ENCODE peak calls at places on chromosome 12, in five cellular contexts. M, V, N, B and Y are unnamed samples.
A peak's percentile ranks its signal among the peaks of the same experiment; 100 is the strongest.

GRCh38 chr12:51210690-51211395 is 7.0 kb downstream of the POU6F1 start:
- DNase-seq in M (no peak), V (no peak), N (no peak), B (no peak), Y (no peak)

GRCh38 chr12:56333197-56333678 is 562 bp downstream of the PAN2 start:
- DNase-seq in M (no peak), V (no peak), N (no peak), B (no peak), Y (no peak)

GRCh38 chr12:87274594-87275245 is 754.5 kb downstream of the C12orf50 start:
- DNase-seq in M (peak; percentile 58), V (peak; percentile 42), N (peak; percentile 42), B (no peak), Y (peak; percentile 42)

GRCh38 chr12:52066346-52067080 is 3.3 kb upstream of the ATG101 start:
- DNase-seq in M (no peak), V (peak; percentile 63), N (no peak), B (no peak), Y (no peak)

GRCh38 chr12:90841336-90841735 is 113.6 kb downstream of the CCER1 start:
- DNase-seq in M (no peak), V (peak; percentile 20), N (no peak), B (no peak), Y (no peak)

GRCh38 chr12:105482976-105483375 is 152.5 kb downstream of the C12orf75 start:
- DNase-seq in M (no peak), V (no peak), N (no peak), B (peak; percentile 11), Y (no peak)

GRCh38 chr12:75389061-75389460 is 1.8 kb upstream of the GLIPR1L2 start:
- DNase-seq in M (peak; percentile 49), V (peak; percentile 75), N (peak; percentile 51), B (no peak), Y (peak; percentile 85)

GRCh38 chr12:56628671-56629458 is 1.3 kb downstream of the BAZ2A start:
- DNase-seq in M (peak; percentile 69), V (peak; percentile 83), N (peak; percentile 33), B (peak; percentile 80), Y (peak; percentile 89)

GRCh38 chr12:88471641-88472040 is 108.6 kb downstream of the KITLG start:
- DNase-seq in M (no peak), V (peak; percentile 91), N (peak; percentile 93), B (no peak), Y (peak; percentile 45)

GRCh38 chr12:132638541-132639408 is 20.2 kb downstream of the P2RX2 start:
- DNase-seq in M (no peak), V (peak; percentile 77), N (peak; percentile 15), B (peak; percentile 84), Y (peak; percentile 47)
- H3K9ac ChIP-seq in M (no peak overlapping the region), V (no peak overlapping the region), N (no peak overlapping the region), B (no peak overlapping the region), Y (peak overlapping the region; percentile 61)

GRCh38 chr12:53483225-53483978 is 15.9 kb downstream of the MAP3K12 start:
- DNase-seq in M (peak; percentile 59), V (no peak), N (no peak), B (peak; percentile 89), Y (no peak)

GRCh38 chr12:53481957-53482586 is 17.2 kb downstream of the MAP3K12 start:
- DNase-seq in M (peak; percentile 83), V (peak; percentile 49), N (no peak), B (peak; percentile 85), Y (no peak)

GRCh38 chr12:53482626-53483165 is 16.6 kb downstream of the MAP3K12 start:
- DNase-seq in M (no peak), V (no peak), N (no peak), B (peak; percentile 71), Y (no peak)

GRCh38 chr12:53484686-53485567 is 14.3 kb downstream of the MAP3K12 start:
- DNase-seq in M (no peak), V (no peak), N (no peak), B (peak; percentile 63), Y (no peak)

DNA sequence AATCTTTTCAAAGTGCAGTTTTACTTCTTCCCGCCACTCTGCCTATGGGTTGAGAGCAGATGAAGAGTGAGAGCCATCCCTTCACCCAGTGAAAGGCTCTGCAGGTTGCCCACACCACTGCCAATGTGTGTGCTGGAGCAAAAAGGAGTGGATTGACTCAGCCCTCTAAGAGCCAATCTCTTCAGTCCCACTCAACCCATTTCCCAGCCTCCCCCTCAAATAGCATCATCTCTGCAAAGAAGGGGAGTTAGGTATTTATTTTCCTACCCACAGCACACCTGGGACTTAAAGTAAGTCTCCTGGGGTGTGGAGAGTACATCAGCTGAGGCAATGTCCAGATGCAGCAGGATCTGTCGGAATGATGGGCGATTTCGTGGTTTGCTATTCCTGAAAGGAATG is 15.3 kb downstream of the MAP3K12 start:
- DNase-seq in M (no peak), V (no peak), N (no peak), B (no peak), Y (no peak)
- H3K36me3 ChIP-seq in M (peaks cover 27% of the 10 kb centered on the region), V (peaks cover 39% of the 10 kb centered on the region), N (peaks cover 38% of the 10 kb centered on the region), B (peaks cover 79% of the 10 kb centered on the region), Y (peaks cover 53% of the 10 kb centered on the region)

GRCh38 chr12:110576504-110576903 is 6.6 kb downstream of the PPTC7 start:
- DNase-seq in M (no peak), V (no peak), N (no peak), B (peak; percentile 9), Y (no peak)

GRCh38 chr12:110578522-110579238 is 4.4 kb downstream of the PPTC7 start:
- DNase-seq in M (no peak), V (no peak), N (no peak), B (peak; percentile 31), Y (no peak)

GRCh38 chr12:110579239-110579888 is 3.8 kb downstream of the PPTC7 start:
- DNase-seq in M (no peak), V (no peak), N (no peak), B (peak; percentile 49), Y (no peak)

GRCh38 chr12:110579889-110580253 is 3.2 kb downstream of the PPTC7 start:
- DNase-seq in M (no peak), V (no peak), N (no peak), B (no peak), Y (no peak)

DNA sequence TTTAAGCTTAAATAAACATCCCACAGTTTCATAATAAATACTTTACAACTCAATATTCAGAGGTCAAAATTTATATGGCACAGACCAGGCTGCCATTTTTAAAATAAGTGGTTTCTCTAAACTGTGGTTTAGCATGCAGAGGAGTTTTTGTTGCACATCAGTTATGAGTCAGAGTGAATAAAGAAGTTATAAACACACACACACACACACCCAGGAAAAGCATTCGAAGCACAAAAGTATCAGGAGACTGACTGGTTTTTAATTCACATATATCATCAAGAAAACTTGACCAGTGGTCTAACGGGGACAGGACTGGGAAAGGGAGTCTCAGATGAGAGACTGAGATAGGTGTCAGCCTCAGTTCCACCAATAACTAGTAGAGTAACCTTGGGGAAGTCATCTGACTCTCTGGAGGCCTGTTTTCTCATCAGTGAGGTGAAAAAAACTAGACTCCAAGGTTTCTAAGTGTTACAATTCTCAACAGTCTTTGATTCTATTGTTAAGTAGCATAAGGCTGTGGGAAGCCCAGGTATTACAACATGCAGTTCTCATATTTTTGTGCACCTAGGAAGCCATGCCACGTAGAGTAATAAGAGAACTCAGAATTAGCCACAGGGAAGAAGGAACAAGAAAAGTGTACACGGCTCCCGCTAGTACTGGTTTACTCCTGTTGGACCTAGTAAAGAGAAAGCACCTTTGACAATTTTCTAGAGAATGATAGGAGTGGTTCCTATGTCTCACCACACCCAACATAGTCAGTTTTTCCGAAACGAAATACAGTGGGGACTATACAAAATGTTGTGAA is 5.2 kb downstream of the PPTC7 start:
- DNase-seq in M (no peak), V (peak; percentile 94), N (peak; percentile 92), B (peak; percentile 26), Y (peak; percentile 84)
- H3K4me3 ChIP-seq in M (no peak overlapping the region), V (peak overlapping the region; percentile 68), N (peak overlapping the region; percentile 49), B (no peak overlapping the region), Y (peak overlapping the region; percentile 77)

GRCh38 chr12:100955139-100955538 is 160.6 kb downstream of the ANO4 start:
- DNase-seq in M (no peak), V (peak; percentile 43), N (peak; percentile 92), B (peak; percentile 91), Y (peak; percentile 44)
- H3K9ac ChIP-seq in M (no peak overlapping the region), V (no peak overlapping the region), N (peak overlapping the region; percentile 43), B (no peak overlapping the region), Y (no peak overlapping the region)

GRCh38 chr12:111010061-111010460 is 89.7 kb upstream of the MYL2 start:
- DNase-seq in M (no peak), V (no peak), N (no peak), B (no peak), Y (no peak)

GRCh38 chr12:111014547-111014946 is 94.2 kb upstream of the MYL2 start:
- DNase-seq in M (no peak), V (no peak), N (no peak), B (peak; percentile 59), Y (no peak)

GRCh38 chr12:111012918-111013317 is 92.5 kb upstream of the MYL2 start:
- DNase-seq in M (no peak), V (no peak), N (no peak), B (no peak), Y (no peak)

GRCh38 chr12:111010916-111011657 is 90.7 kb upstream of the MYL2 start:
- DNase-seq in M (no peak), V (no peak), N (no peak), B (no peak), Y (no peak)

DNA sequence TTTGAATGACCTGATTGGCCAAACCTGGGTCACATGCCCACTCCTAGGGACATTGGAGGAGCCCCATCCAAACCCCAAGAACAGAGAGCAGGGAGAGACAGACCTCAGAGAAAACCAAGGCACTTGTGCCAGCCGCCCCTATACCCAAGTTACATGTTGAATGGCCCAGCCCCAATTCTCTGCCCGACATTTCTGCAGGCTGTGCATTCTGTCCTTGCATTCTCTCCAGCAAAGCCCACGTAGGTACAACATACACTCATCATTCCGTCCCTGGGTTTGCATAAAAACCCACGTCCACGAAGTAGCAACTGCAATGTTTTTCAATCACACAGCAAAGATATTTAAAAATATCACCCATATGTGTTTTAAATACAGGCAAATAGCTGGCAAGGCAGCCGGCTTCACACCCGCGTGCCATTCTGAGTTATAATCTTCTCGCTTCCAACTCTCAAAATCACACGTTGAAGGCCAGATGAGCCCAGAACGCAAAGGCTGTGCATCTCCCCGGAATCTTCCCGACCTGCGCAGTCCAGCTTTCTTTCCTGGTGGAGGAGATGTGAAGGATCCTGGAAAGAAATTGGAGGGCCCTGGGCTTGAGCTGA is 91.7 kb upstream of the MYL2 start:
- DNase-seq in M (no peak), V (no peak), N (no peak), B (no peak), Y (no peak)
- H3K36me3 ChIP-seq in M (no peaks in the 10 kb centered on the region), V (no peaks in the 10 kb centered on the region), N (no peaks in the 10 kb centered on the region), B (no peaks in the 10 kb centered on the region), Y (no peaks in the 10 kb centered on the region)